ENCODE peak calls at places on chromosomes 5 and 9, in eight cellular contexts. O is cardiac septum; V is stimulated activated CD8-positive, alpha-beta memory T cell treated with anti-CD3 and anti-CD28 coated beads, Interleukin-4, amount 100 ng/mL, for 1 hour; E is neuronal stem cell; L is neural crest cell; N is ecto neural progenitor cell; H is activated CD8-positive, alpha-beta memory T cell treated with anti-CD3 and anti-CD28 coated beads for 4 hours; P is NCI-H774. K is an unnamed sample.

GRCh38 chr5:58963361-58963760 is 380.5 kb downstream of the RAB3C start:
- DNase-seq in O (no peak), V (no peak), E (no peak), L (no peak), N (no peak), H (no peak), P (no peak), K (no peak)

GRCh38 chr5:146751781-146752401 is 126.7 kb downstream of the PPP2R2B start:
- DNase-seq in O (no peak), V (peak; percentile 27), E (no peak), L (no peak), N (no peak), H (peak; percentile 19), P (no peak), K (no peak)

GRCh38 chr5:134175874-134176522 is 752 bp downstream of the SKP1 start:
- DNase-seq in O (no peak), V (peak; percentile 28), E (no peak), L (peak; percentile 32), N (no peak), H (no peak), P (no peak), K (no peak)

GRCh38 chr5:140672455-140673186 is 755 bp downstream of the DND1 start:
- DNase-seq in O (no peak), V (no peak), E (no peak), L (no peak), N (peak; percentile 68), H (no peak), P (no peak), K (no peak)

GRCh38 chr5:143244990-143245389 is 158.5 kb downstream of the NR3C1 start:
- DNase-seq in O (no peak), V (no peak), E (no peak), L (no peak), N (no peak), H (no peak), P (no peak), K (no peak)

GRCh38 chr9:133944746-133945135 is 47.4 kb downstream of the VAV2 start:
- DNase-seq in O (no peak), V (no peak), E (no peak), L (no peak), N (no peak), H (no peak), P (no peak), K (no peak)

GRCh38 chr9:133973111-133973790 is 18.9 kb downstream of the VAV2 start:
- DNase-seq in O (no peak), V (no peak), E (no peak), L (no peak), N (no peak), H (no peak), P (no peak), K (no peak)

GRCh38 chr5:90144625-90145327 is 264.8 kb downstream of the CETN3 start:
- DNase-seq in O (no peak), V (no peak), E (no peak), L (no peak), N (no peak), H (no peak), P (no peak), K (no peak)

GRCh38 chr5:66307647-66308257 is 163.7 kb downstream of the SREK1 start:
- DNase-seq in O (no peak), V (no peak), E (peak; percentile 56), L (no peak), N (no peak), H (no peak), P (peak; percentile 60), K (no peak)

K was measured in ascending aorta.